ENCODE peak calls at places on chromosome 14, in eight cellular contexts. H is SK-N-SH, W is HepG2, D is MM.1S, Z is H9, M is fibroblast of lung, K is endothelial cell of umbilical vein, C is A549. L is an unnamed sample.

GRCh38 chr14:75141967-75142366 is 15.1 kb upstream of the NEK9 start:
- DNase-seq in M (peak), H (peak), W (peak), D (no peak), C (no peak), K (peak), Z (no peak), L (peak)

GRCh38 chr14:85165091-85165490 is 364.9 kb upstream of the FLRT2 start:
- DNase-seq in W (no peak), H (no peak), C (no peak), K (peak), Z (no peak), M (no peak), D (no peak), L (no peak)

GRCh38 chr14:34043627-34044372 is 92.9 kb upstream of the EGLN3 start:
- DNase-seq in K (peak), C (peak), Z (peak), D (peak), H (no peak), W (peak), M (no peak), L (peak)

GRCh38 chr14:95227279-95227860 is 70.0 kb upstream of the DICER1 start:
- DNase-seq in Z (no peak), H (peak), W (no peak), M (peak), K (peak), D (no peak), C (no peak), L (no peak)

GRCh38 chr14:88829685-88830302 is 5.3 kb downstream of the TTC8 start:
- DNase-seq in Z (no peak), K (no peak), W (no peak), H (no peak), C (no peak), M (no peak), D (no peak), L (no peak)

GRCh38 chr14:53032161-53032803 is 81.4 kb upstream of the FERMT2 start:
- DNase-seq in K (peak), C (no peak), W (peak), D (no peak), H (no peak), M (peak), Z (no peak), L (no peak)

GRCh38 chr14:50544911-50545310 is 12.5 kb upstream of the MAP4K5 start:
- DNase-seq in H (no peak), K (no peak), Z (no peak), W (no peak), D (no peak), C (no peak), M (no peak), L (no peak)

GRCh38 chr14:86153480-86153879 is 623.5 kb downstream of the FLRT2 start:
- DNase-seq in D (no peak), C (no peak), W (no peak), Z (no peak), K (no peak), M (no peak), H (no peak), L (no peak)

GRCh38 chr14:49593016-49593415 is 5.7 kb upstream of the LRR1 start:
- DNase-seq in C (no peak), H (no peak), D (no peak), K (peak), Z (no peak), W (no peak), M (peak), L (no peak)

GRCh38 chr14:84446250-84446649 is 1083.7 kb upstream of the FLRT2 start:
- DNase-seq in M (no peak), K (no peak), D (no peak), Z (no peak), W (no peak), H (no peak), C (no peak), L (no peak)

GRCh38 chr14:94122438-94122837 is 7.0 kb downstream of the IFI27L2 start:
- DNase-seq in W (no peak), Z (peak), C (no peak), M (no peak), D (no peak), H (no peak), K (no peak), L (no peak)

GRCh38 chr14:102930138-102930752 is 7.8 kb downstream of the AMN start:
- DNase-seq in K (no peak), C (no peak), H (peak), W (no peak), Z (peak), M (no peak), D (no peak), L (no peak)

GRCh38 chr14:85531141-85531593 is 1.2 kb downstream of the FLRT2 start:
- DNase-seq in W (no peak), Z (peak), C (peak), M (peak), H (peak), D (no peak), K (peak), L (no peak)

GRCh38 chr14:81161749-81162148 is 59.0 kb downstream of the GTF2A1 start:
- DNase-seq in M (no peak), K (no peak), H (no peak), D (no peak), C (no peak), Z (no peak), W (no peak), L (no peak)

GRCh38 chr14:71361874-71362273 is 454.6 kb downstream of the PCNX1 start:
- DNase-seq in C (no peak), M (no peak), D (no peak), W (no peak), Z (no peak), K (no peak), H (no peak), L (no peak)

GRCh38 chr14:60179296-60179924 is 14.2 kb upstream of the DHRS7 start:
- DNase-seq in D (no peak), M (peak), C (no peak), K (no peak), Z (no peak), W (no peak), H (no peak), L (no peak)

GRCh38 chr14:30528778-30529642 is 29.9 kb upstream of the G2E3 start:
- DNase-seq in C (no peak), M (no peak), K (no peak), D (no peak), W (no peak), H (no peak), Z (no peak), L (no peak)

GRCh38 chr14:33573296-33573695 is 377.6 kb downstream of the EGLN3 start:
- DNase-seq in M (no peak), H (no peak), W (no peak), D (no peak), Z (no peak), K (no peak), C (no peak), L (no peak)

GRCh38 chr14:102830474-102831045 is 53.3 kb downstream of the TRAF3 start:
- DNase-seq in W (no peak), Z (no peak), K (no peak), C (no peak), H (no peak), M (no peak), D (no peak), L (no peak)

GRCh38 chr14:102900631-102901571 is 21.6 kb upstream of the AMN start:
- DNase-seq in W (no peak), C (no peak), Z (no peak), D (peak), H (peak), K (no peak), M (no peak), L (no peak)

GRCh38 chr14:36940476-36940875 is 231.9 kb downstream of the SLC25A21 start:
- DNase-seq in W (no peak), K (no peak), H (no peak), Z (no peak), M (no peak), D (no peak), C (no peak), L (no peak)

GRCh38 chr14:68952544-68953535 is 26.3 kb downstream of the ACTN1 start:
- DNase-seq in H (peak), M (peak), W (no peak), C (no peak), Z (no peak), D (peak), K (no peak), L (no peak)

GRCh38 chr14:50062438-50063039 is 53.8 kb downstream of the VCPKMT start:
- DNase-seq in W (peak), D (no peak), M (peak), H (peak), C (peak), Z (no peak), K (peak), L (peak)

GRCh38 chr14:76922599-76922998 is 96.4 kb downstream of the LRRC74A start:
- DNase-seq in Z (no peak), H (no peak), C (no peak), M (peak), W (no peak), K (no peak), D (no peak), L (peak)

GRCh38 chr14:101737414-101738367 is 23.8 kb upstream of the PPP2R5C start:
- DNase-seq in Z (no peak), D (no peak), W (no peak), H (no peak), C (no peak), M (no peak), K (no peak), L (no peak)
- TF ChIP-seq CTCF in Z (no peak), D (peak), W (peak), H (no peak), C (peak), M (no peak), K (no peak), L (peak)

DNA sequence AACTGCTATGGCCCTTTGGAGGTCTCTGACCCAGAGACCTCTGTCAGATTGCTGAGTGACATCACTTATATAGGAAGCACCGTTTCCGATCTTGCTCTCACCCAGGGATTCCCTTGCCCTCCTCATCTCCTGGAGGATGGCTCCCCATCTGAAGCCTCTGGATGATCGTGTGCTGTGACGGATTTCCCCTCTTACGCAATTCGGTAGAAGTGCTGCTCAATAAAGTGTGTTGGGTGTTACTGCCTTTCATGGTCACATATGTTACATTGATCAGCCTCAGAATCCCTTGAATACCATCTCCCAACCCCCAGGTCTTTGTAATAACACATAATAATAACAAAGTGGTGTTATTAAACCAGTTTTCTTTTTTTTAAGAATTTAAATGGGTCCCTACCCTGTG is 107.3 kb upstream of the CLEC14A start:
- DNase-seq in D (no peak), W (no peak), Z (no peak), M (no peak), K (no peak), H (no peak), C (no peak), L (no peak)
- H3K27ac ChIP-seq in D (no peak), W (no peak), Z (no peak), M (no peak), K (no peak), H (no peak), C (no peak), L (no peak)

GRCh38 chr14:63205850-63206249 is 1.6 kb downstream of the RHOJ start:
- DNase-seq in Z (no peak), W (no peak), K (peak), D (no peak), C (no peak), H (no peak), M (peak), L (no peak)
- H3K4me2 ChIP-seq in Z (no peak), W (no peak), K (peak), D (no peak), C (no peak), H (peak), M (peak), L (no peak)

DNA sequence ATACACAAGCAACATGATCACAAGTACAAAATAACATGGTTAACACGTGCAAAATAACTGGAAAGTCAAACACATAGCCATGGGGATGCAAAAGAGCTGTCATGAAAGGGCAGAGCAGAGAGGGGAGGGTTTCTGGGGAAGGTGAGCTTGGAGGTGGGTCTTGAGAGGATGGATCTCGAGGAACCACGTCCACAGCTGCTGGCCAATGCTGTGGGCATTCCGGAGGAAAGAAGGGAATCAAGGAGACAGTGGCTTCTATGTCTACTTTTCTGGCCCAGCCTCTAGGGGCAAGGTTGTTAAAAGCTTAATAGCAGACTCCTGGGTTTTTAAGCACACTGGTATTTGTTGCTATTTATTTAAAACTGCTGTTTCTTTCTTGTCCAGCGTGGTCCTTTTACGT is 8.4 kb upstream of the MYH7 start:
- DNase-seq in M (no peak), D (no peak), H (no peak), W (no peak), C (no peak), Z (no peak), K (no peak), L (no peak)
- TF ChIP-seq CTCF in M (no peak), D (no peak), H (no peak), W (no peak), C (no peak), Z (no peak), K (no peak), L (no peak)

GRCh38 chr14:90154110-90154509 is 92.3 kb downstream of the KCNK13 start:
- DNase-seq in Z (no peak), K (no peak), H (no peak), M (no peak), W (no peak), D (no peak), C (no peak), L (no peak)
- H3K27ac ChIP-seq in Z (no peak), K (no peak), H (no peak), M (no peak), W (no peak), D (no peak), C (no peak), L (no peak)

L was measured in DND-41.